ENCODE peak calls at places on chromosomes 3 and 15, in four cellular contexts. J is central memory CD4-positive, alpha-beta T cell; Q is Calu3; N is activated naive CD8-positive, alpha-beta T cell treated with anti-CD3 and anti-CD28 coated beads, Interleukin-2, amount 50 U/mL, for 24 hours. Y is an unnamed sample.

GRCh38 chr15:81189583-81190283 is 6.9 kb upstream of the IL16 start:
- DNase-seq in J (no peak), Q (no peak), N (no peak), Y (peak)

GRCh38 chr15:90340345-90340744 is 11.7 kb upstream of the ZNF774 start:
- DNase-seq in J (no peak), Q (peak), N (no peak), Y (peak)

GRCh38 chr15:59543721-59544547 is 67.6 kb upstream of the GCNT3 start:
- DNase-seq in J (no peak), Q (no peak), N (peak), Y (no peak)

GRCh38 chr3:115217678-115218451 is 70.8 kb upstream of the ZBTB20 start:
- DNase-seq in J (peak), Q (peak), N (peak), Y (no peak)

GRCh38 chr3:10500717-10501663 is 4.4 kb downstream of the ATP2B2 start:
- DNase-seq in J (no peak), Q (no peak), N (no peak), Y (no peak)

GRCh38 chr15:43249699-43250203 is 17.0 kb downstream of the TGM5 start:
- DNase-seq in J (no peak), Q (no peak), N (peak), Y (no peak)

GRCh38 chr3:7285502-7285901 is 424.6 kb downstream of the GRM7 start:
- DNase-seq in J (no peak), Q (no peak), N (no peak), Y (no peak)

GRCh38 chr3:17967953-17968352 is 225.5 kb upstream of the TBC1D5 start:
- DNase-seq in J (no peak), Q (no peak), N (no peak), Y (no peak)

Y was measured in trophoblast cell.